ENCODE peak calls at places on chromosomes 4 and X, in eight cellular contexts. A, Q, S, V, K, T, O and N are unnamed samples.

GRCh38 chr4:184688447-184688846 is 38.9 kb downstream of the PRIMPOL start:
- DNase-seq in K (peak; percentile 93), A (no peak), S (no peak), T (peak; percentile 42), V (peak; percentile 94), O (no peak), Q (peak; percentile 80), N (peak; percentile 60)

GRCh38 chr4:85571008-85571407 is 96.1 kb downstream of the ARHGAP24 start:
- DNase-seq in Q (no peak), T (no peak), V (no peak), K (no peak), O (no peak), S (no peak), A (no peak), N (no peak)

GRCh38 chr4:6115746-6116586 is 84.4 kb downstream of the JAKMIP1 start:
- DNase-seq in T (no peak), Q (no peak), K (no peak), V (no peak), S (no peak), O (no peak), A (no peak), N (no peak)

GRCh38 chr4:38803833-38804653 is 548 bp downstream of the TLR1 start:
- DNase-seq in A (peak; percentile 42), O (no peak), V (no peak), S (no peak), Q (no peak), K (peak; percentile 69), T (no peak), N (no peak)

GRCh38 chr4:107757860-107758476 is 37.9 kb upstream of the PAPSS1 start:
- DNase-seq in S (no peak), V (peak; percentile 33), T (peak; percentile 21), A (no peak), O (no peak), K (peak; percentile 36), Q (peak; percentile 76), N (peak; percentile 23)

GRCh38 chr4:73673286-73673685 is 53.0 kb upstream of the RASSF6 start:
- DNase-seq in K (no peak), O (no peak), V (no peak), T (no peak), S (no peak), Q (no peak), A (no peak), N (no peak)

GRCh38 chrX:151365579-151365978 is 31.4 kb upstream of the VMA21 start:
- DNase-seq in A (no peak), K (no peak), O (no peak), V (no peak), T (no peak), Q (no peak), S (no peak), N (no peak)

GRCh38 chr4:37780444-37781133 is 45.9 kb upstream of the PGM2 start:
- DNase-seq in K (no peak), Q (peak; percentile 33), V (peak; percentile 19), S (no peak), O (no peak), T (peak; percentile 8), A (peak; percentile 42), N (no peak)

GRCh38 chrX:107894038-107894437 is 68.4 kb downstream of the MID2 start:
- DNase-seq in Q (peak; percentile 51), O (no peak), V (peak; percentile 21), K (peak; percentile 71), T (peak; percentile 17), S (peak; percentile 19), A (no peak), N (peak; percentile 21)